ENCODE peak calls at places on chromosomes 2 and 18, in seven cellular contexts. V, D, A, S, M, W and E are unnamed samples.

GRCh38 chr2:192216336-192216735 is 21.6 kb upstream of the TMEFF2 start:
- DNase-seq in A (no peak), W (no peak), M (no peak), V (no peak), S (no peak), D (no peak), E (no peak)

GRCh38 chr2:161170377-161170776 is 10.1 kb downstream of the TANK start:
- DNase-seq in M (no peak), A (peak), V (no peak), S (no peak), W (no peak), D (no peak), E (no peak)

GRCh38 chr2:135800513-135801460 is 36.2 kb downstream of the LCT start:
- DNase-seq in V (no peak), A (no peak), W (no peak), S (no peak), D (no peak), M (no peak), E (no peak)

GRCh38 chr18:2978626-2979025 is 34.3 kb downstream of the LPIN2 start:
- DNase-seq in V (no peak), W (peak), D (peak), M (no peak), A (peak), S (no peak), E (no peak)

GRCh38 chr2:96333708-96334107 is 1.9 kb upstream of the NCAPH start:
- DNase-seq in S (no peak), A (no peak), D (no peak), V (no peak), M (no peak), W (no peak), E (no peak)

GRCh38 chr18:8982416-8983183 is 119.9 kb upstream of the NDUFV2 start:
- DNase-seq in D (peak), V (no peak), M (peak), W (peak), A (peak), S (peak), E (no peak)

GRCh38 chr2:180322781-180323180 is 315.7 kb upstream of the CWC22 start:
- DNase-seq in W (no peak), M (no peak), V (no peak), A (peak), S (no peak), D (peak), E (no peak)

GRCh38 chr2:223884399-223884798 is 47.0 kb upstream of the AP1S3 start:
- DNase-seq in D (peak), W (no peak), M (no peak), V (no peak), S (no peak), A (peak), E (no peak)

GRCh38 chr2:200616193-200616592 is 30.4 kb downstream of the AOX1 start:
- DNase-seq in V (no peak), M (no peak), S (no peak), W (no peak), A (no peak), D (no peak), E (no peak)

GRCh38 chr2:146068051-146068450 is 1548.1 kb upstream of the ZEB2 start:
- DNase-seq in A (peak), S (no peak), M (no peak), V (no peak), D (peak), W (no peak), E (no peak)
- H3K18ac ChIP-seq in A (no peak), S (no peak), M (no peak), V (no peak), D (no peak), W (no peak), E (no peak)

DNA sequence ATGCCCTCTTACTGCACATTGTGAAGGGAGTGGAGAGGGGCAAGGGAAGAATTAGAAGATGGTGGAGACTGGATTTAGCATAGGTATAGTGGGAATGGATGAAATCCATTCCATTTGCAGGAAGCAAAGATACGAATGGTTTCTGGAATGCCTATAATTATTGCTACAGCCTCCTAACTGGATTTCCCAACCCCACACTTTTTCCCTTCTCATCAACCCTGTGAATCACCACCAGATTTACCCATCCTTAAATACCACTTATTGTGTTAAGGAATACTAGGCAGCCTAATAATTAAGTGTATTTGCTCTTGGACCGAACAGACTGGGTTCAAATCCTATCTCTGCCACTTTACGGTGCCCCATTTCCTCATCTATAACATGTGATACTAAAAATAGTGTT is 39.3 kb upstream of the CREB1 start:
- DNase-seq in S (no peak), V (no peak), A (no peak), D (no peak), W (peak), M (no peak), E (no peak)
- H3K18ac ChIP-seq in S (no peak), V (no peak), A (no peak), D (no peak), W (no peak), M (no peak), E (no peak)

GRCh38 chr2:143030127-143030526 is 99.1 kb upstream of the ARHGAP15 start:
- DNase-seq in S (no peak), W (no peak), D (peak), V (no peak), A (peak), M (no peak), E (no peak)
- H3K18ac ChIP-seq in S (no peak), W (no peak), D (no peak), V (no peak), A (no peak), M (no peak), E (no peak)

GRCh38 chr18:48393776-48394175 is 15.4 kb downstream of the ZBTB7C start:
- DNase-seq in M (no peak), S (no peak), W (no peak), V (no peak), A (no peak), D (no peak), E (no peak)

GRCh38 chr18:48395646-48396045 is 13.5 kb downstream of the ZBTB7C start:
- DNase-seq in V (no peak), A (no peak), M (no peak), D (no peak), S (no peak), W (no peak), E (no peak)

GRCh38 chr18:48391863-48392262 is 17.3 kb downstream of the ZBTB7C start:
- DNase-seq in W (no peak), D (no peak), V (peak), A (no peak), M (no peak), S (no peak), E (no peak)

GRCh38 chr18:48392266-48392665 is 16.9 kb downstream of the ZBTB7C start:
- DNase-seq in A (no peak), W (no peak), M (no peak), V (no peak), D (no peak), S (no peak), E (no peak)

DNA sequence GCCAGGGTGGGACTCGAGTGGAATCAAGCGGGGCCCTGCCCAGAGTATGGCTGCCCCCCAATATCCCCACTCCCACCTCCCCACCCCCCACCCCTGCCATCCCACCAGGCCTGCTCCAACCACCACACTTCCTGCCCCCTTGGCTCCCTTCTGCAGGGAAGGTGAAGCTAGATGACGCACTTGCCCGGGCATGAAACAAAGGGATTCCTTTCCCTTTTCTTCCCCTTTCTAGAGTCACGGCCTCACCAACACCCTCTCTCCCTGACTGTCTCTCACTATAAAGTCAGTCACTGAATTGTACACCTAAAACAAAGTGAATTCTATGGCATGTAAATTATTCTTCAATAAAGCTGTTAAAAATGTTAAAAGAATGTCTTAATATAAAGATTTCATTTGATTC is 16.0 kb downstream of the ZBTB7C start:
- DNase-seq in M (no peak), D (no peak), S (no peak), W (no peak), A (no peak), V (peak), E (no peak)
- H3K18ac ChIP-seq in M (no peak), D (no peak), S (no peak), W (no peak), A (no peak), V (no peak), E (no peak)